ENCODE peak calls at places on chromosomes 11 and 22, in four cellular contexts. P is heart right ventricle; R is heart left ventricle; Q is CD4-positive, alpha-beta T cell. B is an unnamed sample.

GRCh38 chr22:21791635-21792625 is 56.3 kb upstream of the YPEL1 start:
- DNase-seq in Q (no peak), P (no peak), R (no peak), B (peak; percentile 4)

GRCh38 chr11:19474954-19475811 is 234.4 kb upstream of the E2F8 start:
- DNase-seq in R (no peak), P (no peak), Q (no peak), B (peak; percentile 22)

GRCh38 chr11:18013790-18014507 is 1.1 kb upstream of the SERGEF start:
- DNase-seq in P (no peak), R (no peak), Q (no peak), B (no peak)

GRCh38 chr11:68560216-68560615 is 99.7 kb downstream of the PPP6R3 start:
- DNase-seq in P (no peak), Q (no peak), R (no peak), B (no peak)

GRCh38 chr11:119974467-119974866 is 163.4 kb downstream of the TRIM29 start:
- DNase-seq in P (peak; percentile 29), Q (no peak), R (no peak), B (no peak)

GRCh38 chr11:128598096-128598495 is 10.7 kb upstream of the ETS1 start:
- DNase-seq in P (no peak), R (no peak), Q (no peak), B (no peak)

GRCh38 chr11:44017443-44018126 is 30.2 kb upstream of the ACCSL start:
- DNase-seq in Q (no peak), R (no peak), P (no peak), B (no peak)

GRCh38 chr11:59754494-59754858 is 700 bp upstream of the STX3 start:
- DNase-seq in P (peak; percentile 22), R (peak; percentile 63), Q (peak; percentile 19), B (no peak)

GRCh38 chr11:69433741-69434140 is 47.7 kb upstream of the LINC01488 start:
- DNase-seq in Q (no peak), P (no peak), R (peak; percentile 23), B (no peak)

GRCh38 chr22:36587289-36588154 is 58.6 kb upstream of the EIF3D start:
- DNase-seq in R (no peak), Q (no peak), P (no peak), B (no peak)

GRCh38 chr11:65593518-65594414 is 1.8 kb downstream of the KCNK7 start:
- DNase-seq in Q (no peak), R (peak; percentile 71), P (no peak), B (peak; percentile 79)

GRCh38 chr11:123362941-123363340 is 67.1 kb upstream of the GRAMD1B start:
- DNase-seq in Q (no peak), R (no peak), P (no peak), B (no peak)

GRCh38 chr11:86219291-86220193 is 25.0 kb upstream of the EED start:
- DNase-seq in R (no peak), P (no peak), Q (no peak), B (no peak)

GRCh38 chr11:76215946-76216345 is 9.6 kb upstream of the WNT11 start:
- DNase-seq in Q (no peak), P (no peak), R (peak; percentile 30), B (no peak)

GRCh38 chr11:8372641-8373381 is 109.1 kb upstream of the LMO1 start:
- DNase-seq in P (no peak), Q (no peak), R (no peak), B (no peak)

GRCh38 chr22:48316245-48316875 is 1511.3 kb downstream of the BRD1 start:
- DNase-seq in P (no peak), R (no peak), Q (no peak), B (no peak)

GRCh38 chr11:78594814-78595213 is 20.1 kb upstream of the NARS2 start:
- DNase-seq in P (no peak), R (no peak), Q (no peak), B (no peak)

GRCh38 chr11:63919267-63920125 is 2.5 kb upstream of the RCOR2 start:
- DNase-seq in R (peak; percentile 86), P (peak; percentile 68), Q (no peak), B (peak; percentile 53)
- H3K27ac ChIP-seq in R (peak overlapping the region; percentile 93), P (peak overlapping the region; percentile 92), Q (no peak overlapping the region), B (peak overlapping the region; percentile 86)

GRCh38 chr22:43308451-43309235 is 34.5 kb downstream of the SCUBE1 start:
- DNase-seq in P (no peak), R (no peak), Q (no peak), B (no peak)
- H3K27ac ChIP-seq in P (no peak overlapping the region), R (no peak overlapping the region), Q (no peak overlapping the region), B (no peak overlapping the region)

GRCh38 chr11:45280449-45280848 is 5.7 kb downstream of the SYT13 start:
- DNase-seq in R (no peak), Q (no peak), P (no peak), B (no peak)

GRCh38 chr11:45278721-45279120 is 7.4 kb downstream of the SYT13 start:
- DNase-seq in P (no peak), R (no peak), Q (no peak), B (no peak)

GRCh38 chr11:45285289-45285828 is 782 bp downstream of the SYT13 start:
- DNase-seq in R (no peak), Q (no peak), P (no peak), B (no peak)

GRCh38 chr11:45279645-45280044 is 6.5 kb downstream of the SYT13 start:
- DNase-seq in Q (no peak), R (no peak), P (no peak), B (no peak)

DNA sequence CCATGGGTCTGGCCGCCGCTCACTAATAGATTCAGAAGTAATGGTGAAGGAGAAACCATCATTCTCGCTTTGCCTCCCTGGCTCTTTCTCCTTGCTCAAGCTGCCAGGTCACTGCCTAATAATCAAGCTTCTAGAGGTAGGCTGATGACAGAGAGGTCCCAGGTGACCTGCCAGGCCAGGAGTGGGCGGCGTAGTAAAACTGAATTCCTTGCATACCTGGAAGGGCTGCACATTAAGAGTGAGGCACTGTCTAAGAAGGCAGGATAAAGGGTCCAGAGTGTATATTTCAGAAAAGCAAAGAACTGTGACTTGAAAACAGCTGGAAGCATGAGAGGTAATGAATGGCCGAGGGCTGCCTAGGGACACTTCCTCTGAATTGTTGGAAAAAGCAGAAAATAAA is 4.1 kb downstream of the SYT13 start:
- DNase-seq in P (no peak), R (no peak), Q (no peak), B (no peak)
- H3K27ac ChIP-seq in P (no peak overlapping the region), R (no peak overlapping the region), Q (no peak overlapping the region), B (no peak overlapping the region)

DNA sequence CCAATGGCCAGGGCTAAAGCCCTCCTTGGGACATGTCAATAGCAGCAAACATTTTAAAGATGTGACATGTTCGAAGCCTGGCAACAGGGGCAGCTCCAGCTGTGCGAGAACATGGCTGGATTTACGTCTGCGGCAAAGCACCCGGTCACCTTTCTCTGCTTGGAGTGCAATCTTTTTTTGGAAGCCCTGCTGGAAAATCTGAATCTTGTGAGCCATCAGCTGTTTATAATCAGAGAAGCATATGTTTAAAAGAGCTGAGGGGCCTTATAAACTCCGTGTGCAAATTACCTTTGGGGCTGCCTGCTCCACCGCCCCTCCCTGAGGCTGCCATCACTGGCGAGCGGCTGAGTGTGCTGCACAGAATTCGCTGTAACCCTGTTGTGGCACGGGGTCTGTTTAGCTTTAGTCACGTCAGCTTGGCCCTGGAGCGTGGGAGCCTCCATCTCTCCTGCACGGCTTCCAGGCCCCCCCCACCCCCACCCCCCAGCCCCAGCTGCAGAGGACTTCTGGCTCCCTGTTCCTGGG is 9.0 kb upstream of the KCNQ1OT1 start:
- DNase-seq in P (no peak), Q (no peak), R (peak; percentile 65), B (no peak)
- H3K27ac ChIP-seq in P (peak overlapping the region; percentile 43), Q (no peak overlapping the region), R (peak overlapping the region; percentile 57), B (no peak overlapping the region)

GRCh38 chr11:63869171-63869591 is 30.3 kb downstream of the MARK2 start:
- DNase-seq in P (no peak), Q (no peak), R (no peak), B (no peak)
- H3K27ac ChIP-seq in P (peak overlapping the region; percentile 44), Q (no peak overlapping the region), R (no peak overlapping the region), B (no peak overlapping the region)

GRCh38 chr22:31048570-31048969 is 32.5 kb upstream of the SMTN start:
- DNase-seq in Q (no peak), R (no peak), P (no peak), B (no peak)
- H3K27ac ChIP-seq in Q (no peak overlapping the region), R (peak overlapping the region; percentile 89), P (peak overlapping the region; percentile 26), B (no peak overlapping the region)

DNA sequence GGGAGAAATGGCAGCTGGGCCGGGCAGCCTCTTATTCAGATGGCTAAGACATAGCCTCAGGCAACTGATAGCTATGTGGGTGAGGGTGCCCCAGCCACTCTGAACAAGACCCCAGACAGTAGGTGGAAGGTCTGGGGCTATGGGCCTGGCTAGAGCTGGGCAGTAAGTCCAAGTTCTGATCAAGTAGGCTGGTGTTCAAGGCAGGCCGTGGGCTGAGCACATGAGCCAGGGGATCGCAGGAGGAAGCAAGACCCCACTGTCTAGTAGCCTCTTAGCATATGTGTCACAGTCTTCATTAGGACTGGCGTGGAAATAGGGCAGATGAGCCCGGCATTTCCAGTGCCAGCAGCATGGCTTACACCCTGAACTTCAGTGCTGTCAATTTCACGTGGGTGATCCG is 192.1 kb downstream of the ADAMTS15 start:
- DNase-seq in Q (no peak), P (no peak), R (no peak), B (no peak)
- H3K27ac ChIP-seq in Q (no peak overlapping the region), P (no peak overlapping the region), R (no peak overlapping the region), B (no peak overlapping the region)

DNA sequence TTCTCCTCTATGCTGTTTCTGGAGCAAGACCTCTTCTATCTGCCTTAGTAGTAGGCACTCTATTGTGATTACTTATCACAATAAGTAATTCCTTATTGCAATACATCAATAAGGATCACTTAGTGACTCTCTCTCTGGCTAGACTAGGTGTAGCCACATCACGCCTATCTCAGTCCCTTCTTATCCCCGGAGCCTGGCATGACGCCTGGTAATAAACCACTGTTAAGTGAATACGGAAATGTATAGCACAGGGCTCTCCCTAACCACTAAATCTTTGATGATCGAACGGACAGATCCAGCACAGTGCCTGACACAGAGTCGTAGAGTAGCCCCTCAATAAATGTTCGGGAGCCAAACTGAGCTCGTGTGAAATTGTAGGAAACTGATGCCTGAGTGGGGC is 143.3 kb downstream of the FBXO7 start:
- DNase-seq in Q (no peak), R (no peak), P (no peak), B (no peak)
- H3K27ac ChIP-seq in Q (no peak overlapping the region), R (peak overlapping the region; percentile 91), P (peak overlapping the region; percentile 72), B (peak overlapping the region; percentile 11)

B was measured in caudate nucleus.